ENCODE peak calls at places on chromosome 20, in ten cellular contexts. One of them, this sample, is unnamed.
A peak's percentile ranks its signal among the peaks of the same experiment; 100 is the strongest.

GRCh38 chr20:13348301-13349239 is 127.5 kb downstream of the ISM1 start:
- DNase-seq in stimulated activated CD4-positive, alpha-beta T cell treated with anti-CD3 and anti-CD28 coated beads, Interleukin-4, amount 100 ng/mL, for 24 hours: no peak
- DNase-seq in iris pigment epithelial cell: peak; percentile 54
- DNase-seq in WTC11: no peak
- DNase-seq in glutamatergic neuron: no peak
- DNase-seq in upper lobe of right lung: no peak
- DNase-seq in H9: no peak
- DNase-seq in NCI-H1105 treated with DMSO at 0.1 percent for 48 hours: no peak
- DNase-seq in ecto neural progenitor cell: no peak
- DNase-seq in IMR-90: peak; percentile 26
- DNase-seq in this sample: no peak

GRCh38 chr20:58577871-58578615 is 62.8 kb upstream of the APCDD1L start:
- DNase-seq in WTC11: peak; percentile 12
- DNase-seq in H9: no peak
- DNase-seq in stimulated activated CD4-positive, alpha-beta T cell treated with anti-CD3 and anti-CD28 coated beads, Interleukin-4, amount 100 ng/mL, for 24 hours: no peak
- DNase-seq in glutamatergic neuron: no peak
- DNase-seq in ecto neural progenitor cell: no peak
- DNase-seq in IMR-90: no peak
- DNase-seq in NCI-H1105 treated with DMSO at 0.1 percent for 48 hours: no peak
- DNase-seq in iris pigment epithelial cell: no peak
- DNase-seq in upper lobe of right lung: peak; percentile 30
- DNase-seq in this sample: no peak

GRCh38 chr20:2652724-2653510 is 485 bp downstream of the NOP56 start:
- DNase-seq in iris pigment epithelial cell: peak; percentile 15
- DNase-seq in stimulated activated CD4-positive, alpha-beta T cell treated with anti-CD3 and anti-CD28 coated beads, Interleukin-4, amount 100 ng/mL, for 24 hours: peak; percentile 54
- DNase-seq in ecto neural progenitor cell: no peak
- DNase-seq in WTC11: no peak
- DNase-seq in glutamatergic neuron: peak; percentile 79
- DNase-seq in H9: no peak
- DNase-seq in NCI-H1105 treated with DMSO at 0.1 percent for 48 hours: peak; percentile 51
- DNase-seq in upper lobe of right lung: no peak
- DNase-seq in IMR-90: no peak
- DNase-seq in this sample: no peak

GRCh38 chr20:51815383-51816076 is 13.2 kb upstream of the SALL4 start:
- DNase-seq in WTC11: no peak
- DNase-seq in glutamatergic neuron: no peak
- DNase-seq in H9: no peak
- DNase-seq in ecto neural progenitor cell: no peak
- DNase-seq in NCI-H1105 treated with DMSO at 0.1 percent for 48 hours: no peak
- DNase-seq in stimulated activated CD4-positive, alpha-beta T cell treated with anti-CD3 and anti-CD28 coated beads, Interleukin-4, amount 100 ng/mL, for 24 hours: no peak
- DNase-seq in iris pigment epithelial cell: no peak
- DNase-seq in upper lobe of right lung: peak; percentile 2
- DNase-seq in IMR-90: no peak
- DNase-seq in this sample: no peak

GRCh38 chr20:4332466-4332865 is 317.1 kb upstream of the RNF24 start:
- DNase-seq in stimulated activated CD4-positive, alpha-beta T cell treated with anti-CD3 and anti-CD28 coated beads, Interleukin-4, amount 100 ng/mL, for 24 hours: no peak
- DNase-seq in IMR-90: no peak
- DNase-seq in ecto neural progenitor cell: peak; percentile 25
- DNase-seq in H9: no peak
- DNase-seq in glutamatergic neuron: no peak
- DNase-seq in WTC11: no peak
- DNase-seq in upper lobe of right lung: no peak
- DNase-seq in NCI-H1105 treated with DMSO at 0.1 percent for 48 hours: no peak
- DNase-seq in iris pigment epithelial cell: no peak
- DNase-seq in this sample: no peak

GRCh38 chr20:16699287-16699686 is 30.5 kb upstream of the SNRPB2 start:
- DNase-seq in iris pigment epithelial cell: no peak
- DNase-seq in glutamatergic neuron: peak; percentile 17
- DNase-seq in H9: no peak
- DNase-seq in ecto neural progenitor cell: no peak
- DNase-seq in WTC11: no peak
- DNase-seq in IMR-90: no peak
- DNase-seq in stimulated activated CD4-positive, alpha-beta T cell treated with anti-CD3 and anti-CD28 coated beads, Interleukin-4, amount 100 ng/mL, for 24 hours: no peak
- DNase-seq in upper lobe of right lung: no peak
- DNase-seq in NCI-H1105 treated with DMSO at 0.1 percent for 48 hours: no peak
- DNase-seq in this sample: no peak

GRCh38 chr20:17615645-17616479 is 46.0 kb downstream of the DSTN start:
- DNase-seq in stimulated activated CD4-positive, alpha-beta T cell treated with anti-CD3 and anti-CD28 coated beads, Interleukin-4, amount 100 ng/mL, for 24 hours: no peak
- DNase-seq in glutamatergic neuron: peak; percentile 26
- DNase-seq in NCI-H1105 treated with DMSO at 0.1 percent for 48 hours: no peak
- DNase-seq in IMR-90: no peak
- DNase-seq in WTC11: no peak
- DNase-seq in H9: no peak
- DNase-seq in ecto neural progenitor cell: peak; percentile 34
- DNase-seq in upper lobe of right lung: peak; percentile 64
- DNase-seq in iris pigment epithelial cell: no peak
- DNase-seq in this sample: no peak

GRCh38 chr20:444862-445426 is 17.4 kb downstream of the TBC1D20 start:
- DNase-seq in upper lobe of right lung: no peak
- DNase-seq in H9: no peak
- DNase-seq in WTC11: no peak
- DNase-seq in NCI-H1105 treated with DMSO at 0.1 percent for 48 hours: no peak
- DNase-seq in IMR-90: peak; percentile 60
- DNase-seq in glutamatergic neuron: no peak
- DNase-seq in iris pigment epithelial cell: peak; percentile 38
- DNase-seq in stimulated activated CD4-positive, alpha-beta T cell treated with anti-CD3 and anti-CD28 coated beads, Interleukin-4, amount 100 ng/mL, for 24 hours: no peak
- DNase-seq in ecto neural progenitor cell: no peak
- DNase-seq in this sample: no peak

GRCh38 chr20:47343007-47343472 is 13.5 kb downstream of the ZMYND8 start:
- DNase-seq in upper lobe of right lung: peak; percentile 27
- DNase-seq in ecto neural progenitor cell: no peak
- DNase-seq in iris pigment epithelial cell: peak; percentile 70
- DNase-seq in IMR-90: peak; percentile 62
- DNase-seq in WTC11: no peak
- DNase-seq in NCI-H1105 treated with DMSO at 0.1 percent for 48 hours: peak; percentile 17
- DNase-seq in stimulated activated CD4-positive, alpha-beta T cell treated with anti-CD3 and anti-CD28 coated beads, Interleukin-4, amount 100 ng/mL, for 24 hours: no peak
- DNase-seq in H9: no peak
- DNase-seq in glutamatergic neuron: no peak
- DNase-seq in this sample: no peak

GRCh38 chr20:2865630-2866029 is 7.7 kb upstream of the PTPRA start:
- DNase-seq in WTC11: peak; percentile 42
- DNase-seq in ecto neural progenitor cell: no peak
- DNase-seq in glutamatergic neuron: no peak
- DNase-seq in upper lobe of right lung: no peak
- DNase-seq in stimulated activated CD4-positive, alpha-beta T cell treated with anti-CD3 and anti-CD28 coated beads, Interleukin-4, amount 100 ng/mL, for 24 hours: peak; percentile 38
- DNase-seq in IMR-90: no peak
- DNase-seq in iris pigment epithelial cell: no peak
- DNase-seq in H9: no peak
- DNase-seq in NCI-H1105 treated with DMSO at 0.1 percent for 48 hours: no peak
- DNase-seq in this sample: no peak

GRCh38 chr20:45346291-45346718 is 1.9 kb downstream of the SDC4 start:
- DNase-seq in glutamatergic neuron: no peak
- DNase-seq in ecto neural progenitor cell: no peak
- DNase-seq in stimulated activated CD4-positive, alpha-beta T cell treated with anti-CD3 and anti-CD28 coated beads, Interleukin-4, amount 100 ng/mL, for 24 hours: no peak
- DNase-seq in upper lobe of right lung: no peak
- DNase-seq in WTC11: no peak
- DNase-seq in IMR-90: no peak
- DNase-seq in iris pigment epithelial cell: no peak
- DNase-seq in NCI-H1105 treated with DMSO at 0.1 percent for 48 hours: no peak
- DNase-seq in H9: no peak
- DNase-seq in this sample: no peak

GRCh38 chr20:25848222-25848621 is 151.6 kb upstream of the ZNF337 start:
- DNase-seq in stimulated activated CD4-positive, alpha-beta T cell treated with anti-CD3 and anti-CD28 coated beads, Interleukin-4, amount 100 ng/mL, for 24 hours: no peak
- DNase-seq in H9: no peak
- DNase-seq in upper lobe of right lung: no peak
- DNase-seq in NCI-H1105 treated with DMSO at 0.1 percent for 48 hours: no peak
- DNase-seq in WTC11: no peak
- DNase-seq in ecto neural progenitor cell: no peak
- DNase-seq in glutamatergic neuron: no peak
- DNase-seq in iris pigment epithelial cell: no peak
- DNase-seq in IMR-90: no peak
- DNase-seq in this sample: no peak

GRCh38 chr20:58133020-58133419 is 95.4 kb downstream of the ANKRD60 start:
- DNase-seq in WTC11: no peak
- DNase-seq in iris pigment epithelial cell: no peak
- DNase-seq in ecto neural progenitor cell: no peak
- DNase-seq in glutamatergic neuron: no peak
- DNase-seq in stimulated activated CD4-positive, alpha-beta T cell treated with anti-CD3 and anti-CD28 coated beads, Interleukin-4, amount 100 ng/mL, for 24 hours: no peak
- DNase-seq in IMR-90: no peak
- DNase-seq in NCI-H1105 treated with DMSO at 0.1 percent for 48 hours: no peak
- DNase-seq in upper lobe of right lung: no peak
- DNase-seq in H9: peak; percentile 4
- DNase-seq in this sample: no peak

GRCh38 chr20:33677991-33678431 is 3.8 kb upstream of the NECAB3 start:
- DNase-seq in IMR-90: no peak
- DNase-seq in H9: no peak
- DNase-seq in glutamatergic neuron: peak; percentile 47
- DNase-seq in ecto neural progenitor cell: no peak
- DNase-seq in stimulated activated CD4-positive, alpha-beta T cell treated with anti-CD3 and anti-CD28 coated beads, Interleukin-4, amount 100 ng/mL, for 24 hours: no peak
- DNase-seq in iris pigment epithelial cell: no peak
- DNase-seq in WTC11: no peak
- DNase-seq in upper lobe of right lung: no peak
- DNase-seq in NCI-H1105 treated with DMSO at 0.1 percent for 48 hours: no peak
- DNase-seq in this sample: no peak

GRCh38 chr20:36720510-36720909 is 25.4 kb downstream of the NDRG3 start:
- DNase-seq in ecto neural progenitor cell: no peak
- DNase-seq in WTC11: no peak
- DNase-seq in iris pigment epithelial cell: peak; percentile 30
- DNase-seq in glutamatergic neuron: no peak
- DNase-seq in H9: no peak
- DNase-seq in upper lobe of right lung: no peak
- DNase-seq in NCI-H1105 treated with DMSO at 0.1 percent for 48 hours: no peak
- DNase-seq in IMR-90: peak; percentile 37
- DNase-seq in stimulated activated CD4-positive, alpha-beta T cell treated with anti-CD3 and anti-CD28 coated beads, Interleukin-4, amount 100 ng/mL, for 24 hours: peak; percentile 47
- DNase-seq in this sample: no peak

GRCh38 chr20:20561172-20561571 is 151.3 kb downstream of the RALGAPA2 start:
- DNase-seq in WTC11: no peak
- DNase-seq in iris pigment epithelial cell: no peak
- DNase-seq in upper lobe of right lung: no peak
- DNase-seq in NCI-H1105 treated with DMSO at 0.1 percent for 48 hours: no peak
- DNase-seq in stimulated activated CD4-positive, alpha-beta T cell treated with anti-CD3 and anti-CD28 coated beads, Interleukin-4, amount 100 ng/mL, for 24 hours: no peak
- DNase-seq in glutamatergic neuron: no peak
- DNase-seq in H9: no peak
- DNase-seq in IMR-90: no peak
- DNase-seq in ecto neural progenitor cell: no peak
- DNase-seq in this sample: no peak

GRCh38 chr20:35049776-35050352 is 42.7 kb downstream of the TRPC4AP start:
- DNase-seq in NCI-H1105 treated with DMSO at 0.1 percent for 48 hours: no peak
- DNase-seq in upper lobe of right lung: no peak
- DNase-seq in IMR-90: no peak
- DNase-seq in iris pigment epithelial cell: peak; percentile 86
- DNase-seq in stimulated activated CD4-positive, alpha-beta T cell treated with anti-CD3 and anti-CD28 coated beads, Interleukin-4, amount 100 ng/mL, for 24 hours: no peak
- DNase-seq in ecto neural progenitor cell: no peak
- DNase-seq in glutamatergic neuron: no peak
- DNase-seq in H9: no peak
- DNase-seq in WTC11: no peak
- DNase-seq in this sample: no peak

GRCh38 chr20:16732506-16733152 is 2.8 kb downstream of the SNRPB2 start:
- DNase-seq in NCI-H1105 treated with DMSO at 0.1 percent for 48 hours: no peak
- DNase-seq in upper lobe of right lung: no peak
- DNase-seq in H9: no peak
- DNase-seq in stimulated activated CD4-positive, alpha-beta T cell treated with anti-CD3 and anti-CD28 coated beads, Interleukin-4, amount 100 ng/mL, for 24 hours: no peak
- DNase-seq in IMR-90: no peak
- DNase-seq in glutamatergic neuron: no peak
- DNase-seq in ecto neural progenitor cell: no peak
- DNase-seq in WTC11: no peak
- DNase-seq in iris pigment epithelial cell: peak; percentile 36
- DNase-seq in this sample: no peak

GRCh38 chr20:35909176-35909575 is 45.1 kb downstream of the SCAND1 start:
- DNase-seq in ecto neural progenitor cell: no peak
- DNase-seq in WTC11: no peak
- DNase-seq in iris pigment epithelial cell: no peak
- DNase-seq in stimulated activated CD4-positive, alpha-beta T cell treated with anti-CD3 and anti-CD28 coated beads, Interleukin-4, amount 100 ng/mL, for 24 hours: no peak
- DNase-seq in NCI-H1105 treated with DMSO at 0.1 percent for 48 hours: no peak
- DNase-seq in IMR-90: no peak
- DNase-seq in upper lobe of right lung: no peak
- DNase-seq in H9: no peak
- DNase-seq in glutamatergic neuron: no peak
- DNase-seq in this sample: no peak

GRCh38 chr20:3997446-3997845 is 17.9 kb downstream of the RNF24 start:
- DNase-seq in glutamatergic neuron: no peak
- DNase-seq in WTC11: no peak
- DNase-seq in NCI-H1105 treated with DMSO at 0.1 percent for 48 hours: no peak
- DNase-seq in iris pigment epithelial cell: no peak
- DNase-seq in stimulated activated CD4-positive, alpha-beta T cell treated with anti-CD3 and anti-CD28 coated beads, Interleukin-4, amount 100 ng/mL, for 24 hours: no peak
- DNase-seq in ecto neural progenitor cell: no peak
- DNase-seq in IMR-90: no peak
- DNase-seq in upper lobe of right lung: no peak
- DNase-seq in H9: no peak
- DNase-seq in this sample: no peak